ENCODE peak calls at places on chromosomes 2 and 18, in ten cellular contexts. D is EL; X is GM20000; K is stimulated activated CD4-positive, alpha-beta T cell treated with anti-CD3 and anti-CD28 coated beads, Interleukin-12 subunit alpha, Interleukin-12 subunit beta, amount 100 ng/mL, for 4 hours; Y is left lobe of liver; C is CD4-positive, CD25-positive, alpha-beta regulatory T cell; S is NCI-H345; T is adrenal gland; R is ACHN; Q is left ventricle myocardium inferior. L is an unnamed sample.

GRCh38 chr18:33051397-33051796 is 278.6 kb upstream of the KLHL14 start:
- DNase-seq in D (no peak), X (no peak), K (no peak), Y (no peak), C (no peak), S (peak), T (no peak), R (no peak), Q (no peak), L (no peak)

GRCh38 chr2:15498554-15498953 is 62.6 kb downstream of the NBAS start:
- DNase-seq in D (no peak), X (no peak), K (no peak), Y (no peak), C (no peak), S (no peak), T (no peak), R (no peak), Q (no peak), L (no peak)

GRCh38 chr2:209314641-209315040 is 109.2 kb upstream of the MAP2 start:
- DNase-seq in D (peak), X (no peak), K (no peak), Y (no peak), C (no peak), S (no peak), T (no peak), R (peak), Q (no peak), L (no peak)

GRCh38 chr2:129895061-129895460 is 84.4 kb upstream of the RAB6C start:
- DNase-seq in D (no peak), X (no peak), K (no peak), Y (no peak), C (no peak), S (no peak), T (no peak), R (no peak), Q (no peak), L (no peak)

GRCh38 chr18:35267161-35267651 is 22.8 kb downstream of the ZSCAN30 start:
- DNase-seq in D (no peak), X (peak), K (peak), Y (no peak), C (peak), S (peak), T (peak), R (no peak), Q (peak), L (no peak)

GRCh38 chr18:48790869-48791635 is 159.7 kb downstream of the SMAD7 start:
- DNase-seq in D (no peak), X (no peak), K (no peak), Y (peak), C (no peak), S (no peak), T (peak), R (no peak), Q (peak), L (no peak)

GRCh38 chr2:30127016-30127893 is 19.6 kb upstream of the YPEL5 start:
- DNase-seq in D (peak), X (no peak), K (no peak), Y (no peak), C (no peak), S (no peak), T (no peak), R (no peak), Q (no peak), L (no peak)

GRCh38 chr18:12257996-12258718 is 4.0 kb downstream of the CIDEA start:
- DNase-seq in D (no peak), X (no peak), K (no peak), Y (no peak), C (no peak), S (no peak), T (no peak), R (no peak), Q (no peak), L (no peak)

GRCh38 chr2:86039963-86040655 is 65.6 kb downstream of the POLR1A start:
- DNase-seq in D (no peak), X (no peak), K (no peak), Y (peak), C (no peak), S (no peak), T (peak), R (no peak), Q (no peak), L (no peak)

GRCh38 chr2:86646865-86647264 is 23.2 kb upstream of the RNF103 start:
- DNase-seq in D (no peak), X (no peak), K (no peak), Y (no peak), C (no peak), S (no peak), T (no peak), R (no peak), Q (no peak), L (no peak)

GRCh38 chr18:35088931-35089330 is 47.7 kb downstream of the MAPRE2 start:
- DNase-seq in D (peak), X (no peak), K (no peak), Y (no peak), C (no peak), S (no peak), T (no peak), R (no peak), Q (no peak), L (peak)

GRCh38 chr2:144554811-144555210 is 34.9 kb upstream of the ZEB2 start:
- DNase-seq in D (no peak), X (no peak), K (no peak), Y (no peak), C (no peak), S (no peak), T (no peak), R (no peak), Q (no peak), L (no peak)

L was measured in HFFc6.